ENCODE peak calls at places on chromosomes 7 and 10, in four cellular contexts. P is prostate gland; Z is ureter; N is effector CD4-positive, alpha-beta T cell. S is an unnamed sample.

GRCh38 chr10:110901954-110902819 is 16.8 kb downstream of the BBIP1 start:
- DNase-seq in P (no peak), Z (no peak), N (no peak), S (peak)

GRCh38 chr10:87094373-87095240 is at the start of the genes GLUD1 and SHLD2:
- DNase-seq in P (peak), Z (peak), N (peak), S (peak)

GRCh38 chr10:116418394-116418793 is 9.3 kb upstream of the PNLIPRP3 start:
- DNase-seq in N (no peak), P (no peak), Z (no peak), S (no peak)

GRCh38 chr7:31764457-31764856 is 77.4 kb downstream of the PPP1R17 start:
- DNase-seq in N (no peak), P (no peak), Z (no peak), S (no peak)

GRCh38 chr7:70455925-70456324 is 676.0 kb upstream of the GALNT17 start:
- DNase-seq in N (no peak), P (no peak), Z (no peak), S (no peak)

GRCh38 chr7:6392712-6393666 is 54.8 kb downstream of the DAGLB start:
- DNase-seq in Z (peak), P (peak), N (no peak), S (peak)

GRCh38 chr10:125022671-125023070 is 80.7 kb downstream of the ZRANB1 start:
- DNase-seq in N (no peak), P (no peak), Z (no peak), S (no peak)

GRCh38 chr10:88077977-88078376 is 214.6 kb downstream of the PTEN start:
- DNase-seq in P (no peak), N (no peak), Z (no peak), S (no peak)

GRCh38 chr7:90892213-90892612 is 296.1 kb downstream of the CDK14 start:
- DNase-seq in P (no peak), N (no peak), Z (no peak), S (no peak)

GRCh38 chr7:24778543-24779282 is 21.4 kb upstream of the GSDME start:
- DNase-seq in P (no peak), N (no peak), Z (no peak), S (peak)

GRCh38 chr7:141072548-141073172 is 1.2 kb upstream of the TMEM178B start:
- DNase-seq in Z (peak), N (no peak), P (peak), S (peak)

GRCh38 chr10:78336402-78336791 is 302.7 kb downstream of the RPS24 start:
- DNase-seq in Z (peak), P (peak), N (no peak), S (peak)

GRCh38 chr10:106515206-106515790 is 649.2 kb downstream of the SORCS1 start:
- DNase-seq in P (peak), N (no peak), Z (no peak), S (no peak)

GRCh38 chr10:114575417-114576131 is 82.5 kb downstream of the ABLIM1 start:
- DNase-seq in N (no peak), P (peak), Z (no peak), S (no peak)

GRCh38 chr10:129120441-129120840 is 346.6 kb upstream of the MGMT start:
- DNase-seq in N (no peak), P (no peak), Z (no peak), S (no peak)

GRCh38 chr7:46948776-46949175 is 633.1 kb downstream of the TNS3 start:
- DNase-seq in Z (no peak), P (no peak), N (no peak), S (no peak)

GRCh38 chr10:128092454-128092853 is 33.8 kb downstream of the MKI67 start:
- DNase-seq in Z (no peak), P (no peak), N (no peak), S (peak)

GRCh38 chr7:778968-779451 is 51.9 kb upstream of the PRKAR1B start:
- DNase-seq in Z (no peak), N (no peak), P (no peak), S (no peak)

GRCh38 chr7:15459018-15459621 is 102.7 kb downstream of the AGMO start:
- DNase-seq in Z (no peak), P (no peak), N (no peak), S (peak)

GRCh38 chr7:27161214-27161720 is 4.1 kb downstream of the HOXA9 start:
- DNase-seq in Z (no peak), P (no peak), N (no peak), S (no peak)

GRCh38 chr10:75532253-75532924 is 101.0 kb downstream of the LRMDA start:
- DNase-seq in P (no peak), N (no peak), Z (no peak), S (peak)

GRCh38 chr10:122939819-122940543 is 14.0 kb downstream of the C10orf88 start:
- DNase-seq in Z (no peak), N (no peak), P (no peak), S (peak)

GRCh38 chr10:61529208-61529607 is 76.0 kb upstream of the TMEM26 start:
- DNase-seq in N (no peak), Z (no peak), P (no peak), S (no peak)

GRCh38 chr10:98748298-98748697 is 301.6 kb upstream of the HPS1 start:
- DNase-seq in P (peak), N (no peak), Z (no peak), S (peak)

GRCh38 chr10:119166111-119166500 is 592 bp upstream of the SFXN4 start:
- DNase-seq in N (no peak), Z (no peak), P (no peak), S (no peak)

GRCh38 chr7:81665236-81665635 is 104.6 kb downstream of the HGF start:
- DNase-seq in Z (no peak), N (no peak), P (no peak), S (no peak)

GRCh38 chr10:69088801-69089501 is 1.0 kb downstream of the SRGN start:
- DNase-seq in Z (no peak), N (peak), P (no peak), S (peak)

GRCh38 chr7:78140109-78140508 is 341.5 kb downstream of the PHTF2 start:
- DNase-seq in P (no peak), Z (no peak), N (no peak), S (no peak)

GRCh38 chr7:151987748-151988529 is 31.7 kb downstream of the GALNTL5 start:
- DNase-seq in Z (no peak), P (no peak), N (no peak), S (peak)

GRCh38 chr7:50721661-50722259 is 60.9 kb downstream of the GRB10 start:
- DNase-seq in Z (peak), N (no peak), P (peak), S (peak)

GRCh38 chr7:140263277-140263676 is 86.5 kb upstream of the KDM7A start:
- DNase-seq in P (no peak), N (peak), Z (no peak), S (no peak)

GRCh38 chr7:68963547-68963946 is 634.7 kb upstream of the AUTS2 start:
- DNase-seq in P (no peak), N (no peak), Z (no peak), S (peak)

GRCh38 chr7:106056513-106057203 is 55.5 kb downstream of the SYPL1 start:
- DNase-seq in Z (peak), P (peak), N (peak), S (peak)

GRCh38 chr10:48449501-48450232 is 143.2 kb downstream of the MAPK8 start:
- DNase-seq in P (no peak), N (no peak), Z (no peak), S (no peak)

GRCh38 chr7:157670490-157671357 is 333.9 kb downstream of the DNAJB6 start:
- DNase-seq in N (no peak), Z (no peak), P (no peak), S (no peak)

GRCh38 chr10:4354382-4354812 is 471.6 kb upstream of the AKR1E2 start:
- DNase-seq in P (peak), Z (no peak), N (no peak), S (peak)

GRCh38 chr10:129938460-129938859 is 25.6 kb downstream of the EBF3 start:
- DNase-seq in P (no peak), Z (no peak), N (no peak), S (no peak)